ENCODE peak calls at places on chromosome 15, in five cellular contexts. K, P, L, H and V are unnamed samples.

GRCh38 chr15:97745481-97746071 is 214.9 kb upstream of the ARRDC4 start:
- DNase-seq in K (no peak), P (no peak), L (peak), H (peak), V (no peak)

GRCh38 chr15:90873998-90874605 is 5.7 kb downstream of the FURIN start:
- DNase-seq in K (no peak), P (no peak), L (peak), H (no peak), V (peak)

GRCh38 chr15:63939531-63940130 is 105.9 kb upstream of the HERC1 start:
- DNase-seq in K (peak), P (no peak), L (no peak), H (peak), V (no peak)

GRCh38 chr15:80971143-80971542 is 18.5 kb downstream of the MESD start:
- DNase-seq in K (no peak), P (no peak), L (no peak), H (no peak), V (no peak)

GRCh38 chr15:86620636-86621349 is 541.1 kb downstream of the AGBL1 start:
- DNase-seq in K (no peak), P (no peak), L (no peak), H (no peak), V (no peak)

GRCh38 chr15:63856711-63857458 is 23.1 kb upstream of the HERC1 start:
- DNase-seq in K (no peak), P (no peak), L (no peak), H (no peak), V (no peak)

GRCh38 chr15:30059771-30060170 is 23.0 kb upstream of the GOLGA8J start:
- DNase-seq in K (no peak), P (no peak), L (no peak), H (no peak), V (no peak)

GRCh38 chr15:24955549-24955929 is 752 bp downstream of the SNRPN start:
- DNase-seq in K (peak), P (no peak), L (no peak), H (peak), V (no peak)

GRCh38 chr15:85642693-85643058 is 152.0 kb downstream of the KLHL25 start:
- DNase-seq in K (peak), P (no peak), L (no peak), H (peak), V (no peak)

GRCh38 chr15:101168463-101168824 is 83.4 kb downstream of the CHSY1 start:
- DNase-seq in K (no peak), P (no peak), L (no peak), H (peak), V (no peak)

GRCh38 chr15:64622410-64623260 is 152.8 kb downstream of the RBPMS2 start:
- DNase-seq in K (no peak), P (no peak), L (no peak), H (no peak), V (no peak)

GRCh38 chr15:63382966-63383710 is 1.5 kb upstream of the CA12 start:
- DNase-seq in K (no peak), P (no peak), L (no peak), H (no peak), V (no peak)

GRCh38 chr15:55915221-55915620 is 78.2 kb downstream of the NEDD4 start:
- DNase-seq in K (no peak), P (no peak), L (no peak), H (no peak), V (no peak)

GRCh38 chr15:63402498-63403253 is 21.0 kb upstream of the CA12 start:
- DNase-seq in K (no peak), P (no peak), L (peak), H (no peak), V (no peak)

GRCh38 chr15:49984436-49984835 is 134.6 kb downstream of the ATP8B4 start:
- DNase-seq in K (no peak), P (no peak), L (no peak), H (no peak), V (no peak)

GRCh38 chr15:63915888-63916731 is 82.4 kb upstream of the HERC1 start:
- DNase-seq in K (no peak), P (no peak), L (peak), H (no peak), V (no peak)

GRCh38 chr15:79433610-79434009 is 1.5 kb downstream of the MINAR1 start:
- DNase-seq in K (no peak), P (no peak), L (no peak), H (no peak), V (no peak)

GRCh38 chr15:75042730-75043508 is 19.5 kb downstream of the PPCDC start:
- DNase-seq in K (peak), P (peak), L (peak), H (peak), V (no peak)

GRCh38 chr15:43511012-43511885 is 6.2 kb upstream of the MAP1A start:
- DNase-seq in K (no peak), P (no peak), L (peak), H (no peak), V (no peak)

GRCh38 chr15:80260566-80260965 is 8.6 kb upstream of the CTXND1 start:
- DNase-seq in K (no peak), P (no peak), L (no peak), H (no peak), V (no peak)

GRCh38 chr15:55823699-55824098 is 80.7 kb upstream of the PRTG start:
- DNase-seq in K (no peak), P (no peak), L (no peak), H (no peak), V (no peak)

GRCh38 chr15:93070136-93070535 is 18.9 kb downstream of the RGMA start:
- DNase-seq in K (no peak), P (no peak), L (no peak), H (no peak), V (peak)

GRCh38 chr15:84969257-84969656 is 12.4 kb upstream of the PDE8A start:
- DNase-seq in K (no peak), P (no peak), L (no peak), H (no peak), V (no peak)

GRCh38 chr15:99305761-99306505 is 54.7 kb downstream of the LRRC28 start:
- DNase-seq in K (peak), P (no peak), L (no peak), H (peak), V (peak)

GRCh38 chr15:66542896-66543295 is 22.9 kb downstream of the LCTL start:
- DNase-seq in K (no peak), P (no peak), L (no peak), H (no peak), V (no peak)

GRCh38 chr15:90059208-90059985 is 42.9 kb downstream of the IDH2 start:
- DNase-seq in K (no peak), P (peak), L (peak), H (peak), V (no peak)

GRCh38 chr15:49232407-49232806 is 62.4 kb downstream of the GALK2 start:
- DNase-seq in K (no peak), P (no peak), L (no peak), H (no peak), V (no peak)

GRCh38 chr15:60076582-60077263 is 72.6 kb downstream of the FOXB1 start:
- DNase-seq in K (no peak), P (no peak), L (no peak), H (no peak), V (no peak)

GRCh38 chr15:100918690-100919480 is at the start of gene LRRK1:
- DNase-seq in K (peak), P (no peak), L (peak), H (no peak), V (no peak)

GRCh38 chr15:39102431-39102830 is 478.4 kb upstream of the THBS1 start:
- DNase-seq in K (no peak), P (no peak), L (no peak), H (no peak), V (no peak)

GRCh38 chr15:59838900-59839299 is 149.8 kb upstream of the BNIP2 start:
- DNase-seq in K (no peak), P (no peak), L (no peak), H (no peak), V (no peak)

GRCh38 chr15:96107922-96108321 is 222.6 kb upstream of the NR2F2 start:
- DNase-seq in K (no peak), P (no peak), L (no peak), H (no peak), V (no peak)

GRCh38 chr15:33074942-33075341 is 119.6 kb downstream of the FMN1 start:
- DNase-seq in K (no peak), P (no peak), L (no peak), H (no peak), V (no peak)

GRCh38 chr15:82919231-82919886 is 33.2 kb downstream of the HOMER2 start:
- DNase-seq in K (peak), P (no peak), L (no peak), H (peak), V (peak)
- TF ChIP-seq POLR2A in K (no peak), P (no peak), L (no peak), H (no peak), V (no peak)

DNA sequence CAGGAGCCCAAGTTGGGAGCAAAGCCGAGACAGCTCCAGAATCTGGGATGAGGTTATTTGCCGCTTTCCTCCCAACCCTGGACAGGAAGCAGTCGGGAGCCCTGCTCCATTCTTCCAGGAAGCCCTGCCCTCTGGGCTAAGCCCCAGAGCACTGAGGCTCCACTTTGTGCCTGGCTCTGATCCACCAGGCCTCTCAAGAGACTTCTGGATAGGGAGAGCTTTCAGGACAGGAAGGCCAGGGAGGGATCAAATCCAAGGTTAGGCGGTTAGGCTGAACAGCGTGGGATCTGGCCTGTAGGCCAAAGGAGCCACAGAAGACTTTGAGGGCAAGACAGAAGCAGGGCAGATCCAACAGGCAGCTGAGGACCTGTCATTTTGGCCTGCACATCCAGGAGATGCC is 835 bp downstream of the STOML1 start:
- DNase-seq in K (peak), P (no peak), L (no peak), H (peak), V (no peak)
- TF ChIP-seq POLR2A in K (no peak), P (no peak), L (no peak), H (no peak), V (no peak)

DNA sequence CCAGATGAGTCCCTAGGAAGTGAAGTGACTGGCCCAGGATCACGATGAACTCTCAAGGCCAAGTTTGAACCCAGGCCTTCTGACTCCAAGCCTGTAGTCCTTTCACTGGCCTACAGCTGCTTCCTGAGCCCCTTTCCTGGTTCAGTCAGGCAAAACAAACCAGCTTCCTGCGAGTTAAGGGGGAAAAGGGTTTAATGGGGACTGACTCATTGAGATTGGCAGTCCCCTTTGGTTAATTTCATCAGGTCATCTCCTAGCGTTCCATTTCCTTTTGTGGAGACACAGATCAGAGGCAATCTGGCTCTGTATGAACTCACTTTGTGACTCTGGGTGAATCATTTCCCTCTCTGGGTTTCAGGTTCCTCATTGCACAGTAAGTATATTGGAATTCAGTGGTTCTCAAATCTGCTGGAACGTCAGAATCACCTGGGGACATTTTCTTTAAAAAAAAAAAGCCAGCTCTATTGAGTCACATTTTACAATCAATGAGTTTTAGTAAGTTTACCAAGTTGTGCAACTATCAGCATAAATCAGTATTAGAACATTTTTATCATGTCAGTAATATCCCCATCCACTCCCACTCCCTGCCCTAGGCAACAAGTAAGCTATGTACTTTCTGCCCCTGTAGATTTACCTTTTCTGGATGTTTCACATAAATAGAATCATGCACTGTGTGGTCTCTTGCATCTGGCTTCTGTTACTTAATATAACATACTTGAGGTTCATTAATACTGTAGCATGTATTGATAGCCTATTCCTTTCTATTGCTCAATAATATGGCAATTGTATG is 180.2 kb downstream of the THSD4 start:
- DNase-seq in K (no peak), P (no peak), L (no peak), H (peak), V (peak)
- TF ChIP-seq POLR2A in K (no peak), P (no peak), L (no peak), H (no peak), V (no peak)

GRCh38 chr15:27082526-27082925 is 111.5 kb downstream of the GABRG3 start:
- DNase-seq in K (no peak), P (no peak), L (no peak), H (no peak), V (no peak)
- TF ChIP-seq POLR2A in K (no peak), P (no peak), L (no peak), H (no peak), V (no peak)

GRCh38 chr15:40894689-40895308 is 549 bp downstream of the VPS18 start:
- DNase-seq in K (peak), P (no peak), L (peak), H (peak), V (peak)

GRCh38 chr15:40891810-40892448 is 2.3 kb upstream of the VPS18 start:
- DNase-seq in K (no peak), P (no peak), L (peak), H (no peak), V (peak)

GRCh38 chr15:40892449-40893012 is 1.7 kb upstream of the VPS18 start:
- DNase-seq in K (no peak), P (no peak), L (no peak), H (no peak), V (no peak)

GRCh38 chr15:40893019-40893723 is 1.1 kb upstream of the VPS18 start:
- DNase-seq in K (no peak), P (no peak), L (no peak), H (no peak), V (no peak)

GRCh38 chr15:40893733-40894688 is at the start of gene VPS18:
- DNase-seq in K (peak), P (peak), L (peak), H (peak), V (peak)
- TF ChIP-seq POLR2A in K (peak), P (peak), L (peak), H (peak), V (peak)

GRCh38 chr15:41620536-41621199 is 39.5 kb upstream of the MGA start:
- DNase-seq in K (no peak), P (no peak), L (no peak), H (no peak), V (no peak)
- TF ChIP-seq POLR2A in K (no peak), P (no peak), L (no peak), H (no peak), V (no peak)